ENCODE peak calls at places on chromosome 2, in five cellular contexts. V is WERI-Rb-1, I is endodermal cell, W is left ventricle myocardium inferior, Y is heart right ventricle. E is an unnamed sample.

GRCh38 chr2:217090024-217090473 is 230.2 kb upstream of the TNP1 start:
- DNase-seq in W (no peak), I (no peak), Y (no peak), V (no peak), E (no peak)

GRCh38 chr2:176106636-176107539 is at the start of gene HOXD11:
- DNase-seq in Y (no peak), V (no peak), I (peak; percentile 84), W (no peak), E (peak; percentile 71)

GRCh38 chr2:150211164-150211631 is 276.3 kb downstream of the RND3 start:
- DNase-seq in Y (no peak), I (no peak), V (no peak), W (no peak), E (no peak)

GRCh38 chr2:111118455-111119003 is 2.2 kb upstream of the BCL2L11 start:
- DNase-seq in W (peak; percentile 28), V (no peak), I (peak; percentile 73), Y (peak; percentile 16), E (no peak)

GRCh38 chr2:217650716-217651360 is 352.0 kb downstream of the TNS1 start:
- DNase-seq in I (peak; percentile 91), V (peak; percentile 59), W (no peak), Y (peak; percentile 65), E (no peak)

GRCh38 chr2:75309596-75310290 is 110.4 kb upstream of the TACR1 start:
- DNase-seq in Y (no peak), I (no peak), W (no peak), V (no peak), E (no peak)

GRCh38 chr2:127040169-127040568 is 66.8 kb downstream of the BIN1 start:
- DNase-seq in I (no peak), Y (no peak), W (no peak), V (no peak), E (no peak)

GRCh38 chr2:120436885-120437603 is 91.1 kb downstream of the INHBB start:
- DNase-seq in I (peak; percentile 94), Y (no peak), W (no peak), V (peak; percentile 68), E (no peak)

DNA sequence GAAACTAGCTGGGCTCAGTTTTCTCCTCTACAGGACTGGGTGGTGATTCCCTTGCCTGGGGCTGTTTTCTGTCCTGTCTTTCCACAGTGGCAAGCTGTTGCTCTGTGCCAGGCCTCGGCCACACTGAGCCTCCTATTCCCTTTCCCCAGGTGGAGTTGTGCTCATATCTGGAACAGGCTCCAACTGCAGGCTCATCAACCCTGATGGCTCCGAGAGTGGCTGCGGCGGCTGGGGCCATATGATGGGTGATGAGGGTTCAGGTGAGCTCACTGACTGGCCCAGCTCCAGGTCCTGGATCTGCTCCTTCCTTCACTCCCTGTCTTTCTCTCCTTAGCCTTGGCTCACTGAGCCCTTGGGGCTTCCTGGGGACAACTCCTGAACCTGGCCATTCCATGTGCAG is 4.0 kb downstream of the NAGK start:
- DNase-seq in Y (no peak), I (peak; percentile 21), W (no peak), V (no peak), E (no peak)
- H3K4me3 ChIP-seq in Y (no peak overlapping the region), I (no peak overlapping the region), W (no peak overlapping the region), V (no peak overlapping the region), E (no peak overlapping the region)

DNA sequence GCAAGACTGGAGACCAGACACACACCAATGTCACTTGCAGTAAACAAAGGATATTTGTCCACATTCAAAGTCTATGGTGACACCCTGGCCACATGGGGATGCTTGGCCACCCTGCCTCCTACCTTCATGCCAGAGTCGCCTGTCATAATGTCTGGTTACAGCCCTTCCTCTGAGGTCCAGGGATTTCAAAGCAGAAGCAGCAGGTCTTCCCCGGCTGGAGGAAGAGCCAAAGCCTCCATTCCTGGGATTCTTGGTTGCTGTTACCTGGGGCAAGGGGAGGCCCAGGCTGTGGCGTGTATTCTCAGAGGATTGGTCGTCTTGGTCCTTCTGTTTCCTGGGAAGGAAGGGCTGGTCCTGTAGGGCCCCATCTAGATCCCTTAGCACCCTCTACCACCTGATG is 2.3 kb upstream of the ALPP start:
- DNase-seq in Y (no peak), W (no peak), I (no peak), V (no peak), E (no peak)
- H3K9me3 ChIP-seq in Y (no peaks in the 10 kb centered on the region), W (no peaks in the 10 kb centered on the region), I (no peaks in the 10 kb centered on the region), V (no peaks in the 10 kb centered on the region), E (no peaks in the 10 kb centered on the region)

GRCh38 chr2:453132-453531 is 165.2 kb upstream of the ALKAL2 start:
- DNase-seq in W (no peak), Y (no peak), I (no peak), V (no peak), E (no peak)

GRCh38 chr2:455913-456312 is 168.0 kb upstream of the ALKAL2 start:
- DNase-seq in V (no peak), I (no peak), Y (no peak), W (no peak), E (no peak)

GRCh38 chr2:449246-450067 is 161.6 kb upstream of the ALKAL2 start:
- DNase-seq in I (no peak), Y (no peak), W (no peak), V (no peak), E (no peak)

GRCh38 chr2:455046-455705 is 167.3 kb upstream of the ALKAL2 start:
- DNase-seq in W (no peak), V (no peak), I (no peak), Y (no peak), E (no peak)

GRCh38 chr2:451495-451894 is 163.6 kb upstream of the ALKAL2 start:
- DNase-seq in V (no peak), I (no peak), W (no peak), Y (no peak), E (no peak)
- TF ChIP-seq CTCF in V (peak; percentile 17), I (peak; percentile 32), W (no peak), Y (no peak), E (no peak)

DNA sequence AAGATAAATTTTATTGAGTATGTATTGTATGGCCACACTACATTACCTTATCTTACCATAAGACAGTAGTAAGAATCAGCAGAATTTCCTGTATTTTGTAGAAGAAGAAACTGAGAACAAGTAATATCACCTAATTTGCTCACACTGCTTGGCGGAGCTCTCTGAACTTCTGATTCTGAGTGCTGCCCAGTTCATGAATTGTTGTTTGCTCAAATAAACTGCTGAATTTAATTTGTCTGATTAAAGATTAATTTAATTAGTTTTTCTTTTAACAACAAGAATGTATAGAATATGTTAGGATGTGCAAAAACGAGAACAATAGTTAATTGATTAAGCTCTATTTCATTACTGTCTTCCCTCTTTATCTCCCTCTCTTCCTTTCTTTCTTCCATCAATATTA is 100.1 kb upstream of the ERBB4 start:
- DNase-seq in V (no peak), Y (no peak), W (no peak), I (no peak), E (no peak)
- H3K4me3 ChIP-seq in V (no peak overlapping the region), Y (no peak overlapping the region), W (no peak overlapping the region), I (no peak overlapping the region), E (no peak overlapping the region)

E was measured in left lung.